ENCODE peak calls at places on chromosome 9, in five cellular contexts. L is lower leg skin, Z is sigmoid colon, I is B cell, V is dorsolateral prefrontal cortex. Q is an unnamed sample.

GRCh38 chr9:136740971-136741884 is 1.5 kb downstream of the LCN10 start:
- DNase-seq in L (no peak), Z (no peak), I (no peak), V (no peak), Q (peak; percentile 64)

GRCh38 chr9:129140397-129141065 is 29.3 kb downstream of the PTPA start:
- DNase-seq in L (peak; percentile 90), Z (peak; percentile 79), I (no peak), V (no peak), Q (no peak)

GRCh38 chr9:135225619-135226228 is 138.3 kb downstream of the OLFM1 start:
- DNase-seq in L (no peak), Z (peak; percentile 17), I (no peak), V (no peak), Q (no peak)

GRCh38 chr9:106376689-106377088 is 486.3 kb upstream of the ZNF462 start:
- DNase-seq in L (no peak), Z (no peak), I (no peak), V (no peak), Q (no peak)

GRCh38 chr9:137148242-137148641 is 9.3 kb downstream of the GRIN1 start:
- DNase-seq in L (no peak), Z (no peak), I (no peak), V (no peak), Q (no peak)

GRCh38 chr9:80871596-80871995 is 817.8 kb downstream of the TLE1 start:
- DNase-seq in L (no peak), Z (no peak), I (no peak), V (no peak), Q (no peak)

GRCh38 chr9:128098936-128099931 is 28.3 kb downstream of the PTGES2 start:
- DNase-seq in L (no peak), Z (no peak), I (no peak), V (no peak), Q (no peak)

GRCh38 chr9:107693620-107694326 is 204.2 kb upstream of the KLF4 start:
- DNase-seq in L (no peak), Z (no peak), I (no peak), V (no peak), Q (no peak)

GRCh38 chr9:113390192-113390960 is 10.7 kb downstream of the ALAD start:
- DNase-seq in L (no peak), Z (no peak), I (no peak), V (no peak), Q (no peak)

GRCh38 chr9:353077-353476 is 138.4 kb downstream of the DOCK8 start:
- DNase-seq in L (no peak), Z (no peak), I (no peak), V (no peak), Q (no peak)

GRCh38 chr9:103661663-103662062 is 432.4 kb upstream of the SMC2 start:
- DNase-seq in L (no peak), Z (no peak), I (no peak), V (no peak), Q (no peak)

GRCh38 chr9:31776471-31776870 is 608.0 kb upstream of the ACO1 start:
- DNase-seq in L (no peak), Z (no peak), I (no peak), V (no peak), Q (no peak)

GRCh38 chr9:18976368-18977238 is 56.4 kb downstream of the SAXO1 start:
- DNase-seq in L (no peak), Z (no peak), I (no peak), V (no peak), Q (no peak)

GRCh38 chr9:80866121-80866520 is 823.2 kb downstream of the TLE1 start:
- DNase-seq in L (no peak), Z (no peak), I (no peak), V (no peak), Q (no peak)

GRCh38 chr9:35611230-35611797 is 6.3 kb downstream of the TESK1 start:
- DNase-seq in L (no peak), Z (peak; percentile 72), I (peak; percentile 73), V (peak; percentile 54), Q (peak; percentile 46)

GRCh38 chr9:70639853-70640814 is 225.7 kb upstream of the KLF9 start:
- DNase-seq in L (no peak), Z (no peak), I (no peak), V (peak; percentile 6), Q (no peak)

GRCh38 chr9:76433851-76434250 is 25.1 kb upstream of the GCNT1 start:
- DNase-seq in L (no peak), Z (no peak), I (no peak), V (no peak), Q (no peak)

GRCh38 chr9:116365056-116365471 is 211.5 kb downstream of the PAPPA start:
- DNase-seq in L (no peak), Z (peak; percentile 79), I (no peak), V (peak; percentile 42), Q (no peak)

DNA sequence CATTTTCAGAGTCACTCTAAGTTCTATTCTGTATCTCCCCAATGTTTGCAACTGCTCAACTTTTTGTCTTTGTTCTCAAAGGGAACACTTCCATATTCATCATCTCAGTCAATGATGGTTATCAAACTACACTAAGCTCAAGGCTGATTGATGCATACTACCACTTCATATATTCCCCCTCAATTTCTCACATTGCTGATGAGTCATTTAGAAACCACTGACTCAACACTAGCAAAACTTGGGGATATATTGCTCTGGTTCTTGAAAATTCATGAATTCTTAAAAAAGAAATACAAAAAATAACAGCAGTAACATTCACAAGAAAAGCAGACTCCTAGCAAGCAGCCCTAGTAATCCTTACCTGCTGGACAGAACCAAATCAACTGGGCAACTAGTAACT is 52.2 kb downstream of the ABHD17B start:
- DNase-seq in L (no peak), Z (no peak), I (no peak), V (no peak), Q (peak; percentile 29)
- TF ChIP-seq CTCF in L (no peak), Z (no peak), I (no peak), V (no peak), Q (no peak)

GRCh38 chr9:77541055-77541454 is 107.1 kb downstream of the GNA14 start:
- DNase-seq in L (no peak), Z (no peak), I (no peak), V (no peak), Q (no peak)
- TF ChIP-seq CTCF in L (no peak), Z (no peak), I (no peak), V (no peak), Q (no peak)

GRCh38 chr9:91193658-91194391 is 167.9 kb downstream of the AUH start:
- DNase-seq in L (peak; percentile 95), Z (peak; percentile 94), I (peak; percentile 48), V (peak; percentile 70), Q (peak; percentile 72)

GRCh38 chr9:91192379-91192775 is 169.3 kb downstream of the AUH start:
- DNase-seq in L (peak; percentile 76), Z (no peak), I (no peak), V (no peak), Q (no peak)

GRCh38 chr9:91195372-91196012 is 166.2 kb downstream of the AUH start:
- DNase-seq in L (peak; percentile 81), Z (no peak), I (no peak), V (no peak), Q (no peak)

GRCh38 chr9:91191443-91192378 is 170.0 kb downstream of the AUH start:
- DNase-seq in L (peak; percentile 82), Z (no peak), I (no peak), V (no peak), Q (no peak)

GRCh38 chr9:91192785-91193657 is 168.7 kb downstream of the AUH start:
- DNase-seq in L (peak; percentile 96), Z (peak; percentile 96), I (peak; percentile 43), V (peak; percentile 77), Q (no peak)
- TF ChIP-seq CTCF in L (no peak), Z (no peak), I (no peak), V (peak; percentile 35), Q (no peak)

DNA sequence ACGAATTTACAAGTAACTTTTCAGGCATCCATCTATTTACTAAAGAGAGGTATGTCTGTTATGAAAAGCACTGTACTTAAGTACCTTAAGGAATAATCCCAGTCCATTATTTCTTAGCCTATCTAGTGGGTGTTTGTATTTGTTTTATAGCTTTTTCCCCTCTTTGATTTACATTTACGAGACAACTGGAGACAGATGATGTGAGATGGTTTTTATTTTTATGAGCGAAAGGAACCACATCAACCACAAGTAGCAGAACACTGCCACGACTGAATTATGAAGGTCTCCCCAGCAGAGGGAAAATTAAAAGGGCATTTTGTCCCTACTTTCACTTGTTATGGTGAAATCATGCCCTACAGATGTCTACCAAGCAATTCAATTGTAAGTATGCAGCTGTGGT is 357.8 kb downstream of the NFIB start:
- DNase-seq in L (no peak), Z (no peak), I (no peak), V (no peak), Q (no peak)
- TF ChIP-seq CTCF in L (no peak), Z (no peak), I (no peak), V (no peak), Q (no peak)

DNA sequence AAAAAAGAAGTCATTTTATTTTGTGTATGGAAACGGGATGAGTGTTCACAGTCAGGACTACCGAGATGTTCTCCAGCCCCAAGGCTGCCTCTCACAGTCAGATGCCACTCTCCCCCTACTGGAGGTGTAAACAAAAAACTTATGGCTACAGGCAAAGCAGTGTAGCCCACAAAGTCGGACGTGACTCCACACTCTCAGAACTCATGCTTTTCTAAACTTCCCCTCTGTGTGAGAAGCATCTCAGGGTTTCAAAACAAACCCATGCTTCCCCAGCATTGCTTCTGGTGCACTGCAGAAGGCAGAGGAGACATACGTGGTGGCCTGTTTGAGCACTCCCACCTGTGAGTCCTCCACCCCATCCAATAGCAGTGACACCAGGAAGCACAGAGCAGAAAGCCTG is 580.3 kb downstream of the BNC2 start:
- DNase-seq in L (no peak), Z (no peak), I (no peak), V (no peak), Q (no peak)
- TF ChIP-seq CTCF in L (no peak), Z (no peak), I (no peak), V (no peak), Q (no peak)

GRCh38 chr9:86792136-86792535 is 155.2 kb downstream of the GAS1 start:
- DNase-seq in L (no peak), Z (no peak), I (no peak), V (no peak), Q (no peak)

GRCh38 chr9:86794356-86795046 is 152.8 kb downstream of the GAS1 start:
- DNase-seq in L (no peak), Z (no peak), I (no peak), V (no peak), Q (no peak)

GRCh38 chr9:86795047-86795437 is 152.3 kb downstream of the GAS1 start:
- DNase-seq in L (no peak), Z (no peak), I (no peak), V (no peak), Q (no peak)

GRCh38 chr9:86796671-86797070 is 150.6 kb downstream of the GAS1 start:
- DNase-seq in L (no peak), Z (no peak), I (no peak), V (no peak), Q (no peak)

DNA sequence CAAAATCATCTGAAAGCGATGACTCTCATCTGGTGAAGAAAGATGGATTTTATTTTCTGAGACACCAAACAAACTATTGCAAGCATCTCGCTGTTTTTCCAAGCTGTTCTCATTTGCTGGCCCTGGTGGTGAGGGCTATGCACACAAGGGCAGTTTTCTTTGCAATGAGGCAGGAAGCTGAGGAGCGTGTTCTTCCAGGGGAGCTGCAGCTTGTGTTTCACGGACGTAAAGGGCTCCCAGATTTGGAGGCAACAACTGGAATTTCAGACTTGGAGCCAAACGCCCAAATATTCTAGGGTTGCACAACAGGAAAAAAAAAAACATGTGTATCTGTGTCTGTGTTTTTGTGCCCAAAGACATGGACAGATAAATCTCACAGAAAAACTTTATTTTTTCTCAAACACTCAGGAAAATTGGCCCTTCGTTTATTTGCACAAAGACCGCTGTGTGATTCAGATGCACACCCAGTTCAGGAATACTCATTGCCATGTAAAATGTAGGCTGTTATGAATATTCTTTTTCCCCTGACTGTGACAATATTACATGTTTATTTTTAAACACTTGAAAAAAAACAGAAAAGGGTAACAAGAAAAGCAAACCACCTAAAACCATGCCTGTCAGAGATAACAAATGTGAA is 151.3 kb downstream of the GAS1 start:
- DNase-seq in L (no peak), Z (peak; percentile 90), I (no peak), V (no peak), Q (no peak)
- TF ChIP-seq CTCF in L (no peak), Z (no peak), I (no peak), V (no peak), Q (no peak)

Q was measured in GM10248.